ENCODE peak calls at places on chromosomes 2 and 18, in eight cellular contexts. J, I, Z, C, F, W, Y and U are unnamed samples.

GRCh38 chr2:208006325-208006724 is 19.0 kb downstream of the PLEKHM3 start:
- DNase-seq in J (no peak), I (no peak), Z (no peak), C (no peak), F (no peak), W (no peak), Y (no peak), U (no peak)

GRCh38 chr2:239715606-239716005 is 309.5 kb downstream of the NDUFA10 start:
- DNase-seq in J (no peak), I (no peak), Z (no peak), C (no peak), F (no peak), W (no peak), Y (no peak), U (no peak)

GRCh38 chr2:38598991-38599295 is 3.8 kb downstream of the HNRNPLL start:
- DNase-seq in J (no peak), I (no peak), Z (no peak), C (no peak), F (no peak), W (no peak), Y (no peak), U (no peak)

GRCh38 chr2:15795426-15795825 is 144.9 kb upstream of the MYCN start:
- DNase-seq in J (peak), I (no peak), Z (no peak), C (no peak), F (no peak), W (no peak), Y (no peak), U (peak)

GRCh38 chr2:241445426-241445825 is 63.0 kb downstream of the STK25 start:
- DNase-seq in J (no peak), I (no peak), Z (no peak), C (no peak), F (no peak), W (no peak), Y (no peak), U (no peak)

GRCh38 chr2:146927080-146927714 is 917.6 kb upstream of the ACVR2A start:
- DNase-seq in J (no peak), I (no peak), Z (peak), C (peak), F (peak), W (peak), Y (peak), U (peak)

GRCh38 chr18:11666831-11667230 is 22.2 kb upstream of the GNAL start:
- DNase-seq in J (no peak), I (no peak), Z (no peak), C (no peak), F (no peak), W (no peak), Y (no peak), U (no peak)

GRCh38 chr18:56176750-56177149 is 461.6 kb downstream of the TXNL1 start:
- DNase-seq in J (no peak), I (no peak), Z (no peak), C (no peak), F (no peak), W (no peak), Y (no peak), U (no peak)

GRCh38 chr2:216082805-216083204 is 1.1 kb downstream of the TMEM169 start:
- DNase-seq in J (no peak), I (no peak), Z (no peak), C (no peak), F (no peak), W (peak), Y (no peak), U (peak)

GRCh38 chr2:174085781-174086180 is 120.6 kb upstream of the SP3 start:
- DNase-seq in J (no peak), I (no peak), Z (no peak), C (no peak), F (no peak), W (no peak), Y (no peak), U (no peak)